ENCODE peak calls at places on chromosomes 11 and 22, in five cellular contexts. E is adipocyte; K is activated naive CD4-positive, alpha-beta T cell treated with anti-CD3 and anti-CD28 coated beads for 36 hours; Y is H4; V is body of pancreas. L is an unnamed sample.

GRCh38 chr22:17773606-17774205 is 563 bp downstream of the BID start:
- DNase-seq in V (peak), K (peak), Y (no peak), E (peak), L (peak)

GRCh38 chr22:29143848-29144785 is 61.6 kb upstream of the EMID1 start:
- DNase-seq in E (no peak), V (no peak), Y (no peak), K (no peak), L (peak)

GRCh38 chr11:95853862-95854261 is 63.6 kb downstream of the CEP57 start:
- DNase-seq in Y (no peak), K (no peak), V (no peak), E (no peak), L (no peak)

GRCh38 chr11:118448294-118448693 is 12.0 kb downstream of the KMT2A start:
- DNase-seq in E (peak), K (peak), V (no peak), Y (no peak), L (no peak)

GRCh38 chr11:84673753-84674152 is 953.4 kb downstream of the DLG2 start:
- DNase-seq in K (no peak), Y (peak), E (peak), V (no peak), L (peak)

GRCh38 chr11:85663080-85663729 is 1.7 kb downstream of the CREBZF start:
- DNase-seq in V (no peak), Y (no peak), E (peak), K (peak), L (peak)

GRCh38 chr22:47396105-47396504 is 633.7 kb downstream of the TBC1D22A start:
- DNase-seq in V (no peak), K (no peak), E (no peak), Y (no peak), L (no peak)

GRCh38 chr11:18650859-18651557 is 16.9 kb upstream of the SPTY2D1 start:
- DNase-seq in K (peak), E (peak), Y (peak), V (peak), L (peak)

GRCh38 chr11:15943418-15944197 is 412.7 kb downstream of the SOX6 start:
- DNase-seq in V (no peak), E (no peak), Y (no peak), K (no peak), L (no peak)

GRCh38 chr22:48187272-48187855 is 1424.9 kb downstream of the TBC1D22A start:
- DNase-seq in Y (no peak), V (no peak), K (no peak), E (no peak), L (no peak)

GRCh38 chr22:29692327-29692640 is 27.5 kb upstream of the CABP7 start:
- DNase-seq in E (no peak), Y (no peak), V (no peak), K (no peak), L (no peak)

GRCh38 chr22:50303848-50304527 is 3.5 kb downstream of the PLXNB2 start:
- DNase-seq in E (peak), Y (no peak), V (peak), K (no peak), L (no peak)

GRCh38 chr22:46054091-46054877 is 77.3 kb upstream of the WNT7B start:
- DNase-seq in K (peak), E (peak), V (peak), Y (peak), L (peak)

GRCh38 chr11:70700453-70700852 is 302.1 kb downstream of the CTTN start:
- DNase-seq in V (no peak), K (no peak), E (no peak), Y (no peak), L (no peak)

GRCh38 chr11:72814139-72814830 is at the start of gene ATG16L2:
- DNase-seq in V (peak), K (peak), E (peak), Y (peak), L (peak)

GRCh38 chr11:112863304-112863703 is 97.9 kb upstream of the NCAM1 start:
- DNase-seq in V (no peak), K (no peak), E (no peak), Y (no peak), L (no peak)

GRCh38 chr11:34721646-34722045 is 100.8 kb downstream of the EHF start:
- DNase-seq in Y (peak), E (peak), K (no peak), V (no peak), L (no peak)

GRCh38 chr22:20143883-20144665 is 6.8 kb downstream of the CCDC188 start:
- DNase-seq in E (no peak), Y (no peak), K (no peak), V (no peak), L (no peak)

GRCh38 chr11:75858613-75859012 is 43.6 kb downstream of the UVRAG start:
- DNase-seq in Y (no peak), K (no peak), E (peak), V (no peak), L (no peak)

GRCh38 chr11:65165847-65166317 is 4.2 kb upstream of the SPDYC start:
- DNase-seq in K (no peak), V (peak), E (no peak), Y (no peak), L (no peak)

GRCh38 chr11:57230797-57231538 is 6.1 kb downstream of the APLNR start:
- DNase-seq in E (no peak), Y (no peak), V (no peak), K (no peak), L (no peak)

L was measured in RPMI8226.